ENCODE peak calls at places on chromosome 15, in nine cellular contexts. J is GM12878, S is substantia nigra, L is colonic mucosa, W is breast epithelium, Y is sigmoid colon, C is uterus, K is RWPE2, Q is lower lobe of right lung. G is an unnamed sample.

GRCh38 chr15:68556139-68556990 is 22.4 kb upstream of the CORO2B start:
- DNase-seq in J (no peak), S (no peak), L (no peak), W (peak), Y (no peak), C (no peak), K (peak), Q (no peak), G (no peak)

GRCh38 chr15:56877591-56877990 is 40.9 kb upstream of the TCF12 start:
- DNase-seq in J (no peak), S (no peak), L (no peak), W (no peak), Y (no peak), C (no peak), K (no peak), Q (no peak), G (no peak)

GRCh38 chr15:90818251-90819210 is 49.9 kb upstream of the FURIN start:
- DNase-seq in J (no peak), S (no peak), L (peak), W (no peak), Y (peak), C (no peak), K (peak), Q (peak), G (no peak)

GRCh38 chr15:73074241-73074640 is 22.0 kb downstream of the NEO1 start:
- DNase-seq in J (no peak), S (no peak), L (no peak), W (no peak), Y (no peak), C (no peak), K (no peak), Q (no peak), G (no peak)

GRCh38 chr15:22979069-22979698 is 984 bp downstream of the CYFIP1 start:
- DNase-seq in J (no peak), S (no peak), L (peak), W (peak), Y (peak), C (no peak), K (peak), Q (peak), G (peak)

GRCh38 chr15:65460948-65461347 is 38.2 kb upstream of the IGDCC4 start:
- DNase-seq in J (no peak), S (no peak), L (no peak), W (no peak), Y (no peak), C (no peak), K (no peak), Q (no peak), G (no peak)

GRCh38 chr15:63156708-63157065 is 590 bp downstream of the RPS27L start:
- DNase-seq in J (no peak), S (peak), L (peak), W (no peak), Y (peak), C (peak), K (no peak), Q (no peak), G (no peak)

GRCh38 chr15:100002787-100003536 is 269.7 kb upstream of the LYSMD4 start:
- DNase-seq in J (no peak), S (no peak), L (no peak), W (no peak), Y (no peak), C (no peak), K (peak), Q (no peak), G (no peak)

GRCh38 chr15:34708422-34708821 is 46.4 kb downstream of the GJD2 start:
- DNase-seq in J (no peak), S (peak), L (no peak), W (no peak), Y (no peak), C (no peak), K (no peak), Q (no peak), G (no peak)

GRCh38 chr15:28960979-28961378 is 75.2 kb downstream of the APBA2 start:
- DNase-seq in J (no peak), S (no peak), L (no peak), W (no peak), Y (no peak), C (no peak), K (peak), Q (no peak), G (no peak)

GRCh38 chr15:69164807-69165636 is 4.6 kb downstream of the GLCE start:
- DNase-seq in J (no peak), S (no peak), L (no peak), W (no peak), Y (no peak), C (no peak), K (no peak), Q (no peak), G (no peak)

GRCh38 chr15:92612891-92613290 is 42.7 kb downstream of the FAM174B start:
- DNase-seq in J (no peak), S (no peak), L (no peak), W (no peak), Y (peak), C (no peak), K (peak), Q (no peak), G (no peak)

GRCh38 chr15:90266485-90266884 is 1.0 kb downstream of the NGRN start:
- DNase-seq in J (no peak), S (no peak), L (peak), W (no peak), Y (no peak), C (no peak), K (no peak), Q (no peak), G (peak)

GRCh38 chr15:91032919-91033803 is 10.8 kb upstream of the VPS33B start:
- DNase-seq in J (no peak), S (peak), L (peak), W (peak), Y (no peak), C (no peak), K (no peak), Q (peak), G (peak)

GRCh38 chr15:63977102-63977501 is 69.2 kb downstream of the DAPK2 start:
- DNase-seq in J (no peak), S (no peak), L (peak), W (no peak), Y (no peak), C (no peak), K (no peak), Q (no peak), G (no peak)

GRCh38 chr15:49468440-49468839 is 45.4 kb downstream of the FGF7 start:
- DNase-seq in J (no peak), S (no peak), L (no peak), W (no peak), Y (no peak), C (peak), K (no peak), Q (no peak), G (no peak)

GRCh38 chr15:99097441-99098410 is 7.2 kb upstream of the SYNM start:
- DNase-seq in J (no peak), S (no peak), L (no peak), W (no peak), Y (no peak), C (peak), K (no peak), Q (no peak), G (no peak)

GRCh38 chr15:86829251-86829650 is 749.6 kb downstream of the AGBL1 start:
- DNase-seq in J (no peak), S (no peak), L (no peak), W (no peak), Y (no peak), C (no peak), K (no peak), Q (no peak), G (no peak)

GRCh38 chr15:34342737-34343575 is at the start of the genes NOP10 and NUTM1:
- DNase-seq in J (peak), S (peak), L (peak), W (peak), Y (peak), C (peak), K (peak), Q (peak), G (peak)

GRCh38 chr15:73628976-73629854 is 4.0 kb downstream of the NPTN start:
- DNase-seq in J (no peak), S (no peak), L (no peak), W (no peak), Y (no peak), C (no peak), K (no peak), Q (no peak), G (no peak)

GRCh38 chr15:74795961-74796625 is 14.2 kb downstream of the CSK start:
- DNase-seq in J (no peak), S (no peak), L (no peak), W (no peak), Y (no peak), C (no peak), K (no peak), Q (no peak), G (no peak)

GRCh38 chr15:24856397-24857093 is 98.2 kb upstream of the SNRPN start:
- DNase-seq in J (no peak), S (peak), L (no peak), W (no peak), Y (no peak), C (no peak), K (no peak), Q (no peak), G (no peak)

GRCh38 chr15:64288577-64288976 is 67.4 kb downstream of the CSNK1G1 start:
- DNase-seq in J (no peak), S (no peak), L (no peak), W (no peak), Y (no peak), C (no peak), K (no peak), Q (no peak), G (no peak)

GRCh38 chr15:73936181-73936580 is 9.9 kb downstream of the LOXL1 start:
- DNase-seq in J (no peak), S (no peak), L (no peak), W (no peak), Y (no peak), C (no peak), K (no peak), Q (peak), G (no peak)

GRCh38 chr15:31476411-31476810 is 149.8 kb downstream of the KLF13 start:
- DNase-seq in J (no peak), S (no peak), L (no peak), W (no peak), Y (peak), C (peak), K (peak), Q (no peak), G (no peak)

GRCh38 chr15:90946941-90947576 is 7.6 kb upstream of the RCCD1 start:
- DNase-seq in J (no peak), S (no peak), L (no peak), W (no peak), Y (no peak), C (no peak), K (no peak), Q (no peak), G (no peak)

GRCh38 chr15:57606816-57607215 is 15.1 kb downstream of the MYZAP start:
- DNase-seq in J (no peak), S (no peak), L (no peak), W (no peak), Y (no peak), C (no peak), K (no peak), Q (no peak), G (no peak)

GRCh38 chr15:64112904-64113303 is 17.1 kb downstream of the SNX1 start:
- DNase-seq in J (no peak), S (no peak), L (no peak), W (no peak), Y (no peak), C (no peak), K (no peak), Q (no peak), G (no peak)

GRCh38 chr15:51970132-51970817 is 1.3 kb downstream of the LEO1 start:
- DNase-seq in J (no peak), S (no peak), L (no peak), W (no peak), Y (no peak), C (no peak), K (no peak), Q (no peak), G (no peak)

DNA sequence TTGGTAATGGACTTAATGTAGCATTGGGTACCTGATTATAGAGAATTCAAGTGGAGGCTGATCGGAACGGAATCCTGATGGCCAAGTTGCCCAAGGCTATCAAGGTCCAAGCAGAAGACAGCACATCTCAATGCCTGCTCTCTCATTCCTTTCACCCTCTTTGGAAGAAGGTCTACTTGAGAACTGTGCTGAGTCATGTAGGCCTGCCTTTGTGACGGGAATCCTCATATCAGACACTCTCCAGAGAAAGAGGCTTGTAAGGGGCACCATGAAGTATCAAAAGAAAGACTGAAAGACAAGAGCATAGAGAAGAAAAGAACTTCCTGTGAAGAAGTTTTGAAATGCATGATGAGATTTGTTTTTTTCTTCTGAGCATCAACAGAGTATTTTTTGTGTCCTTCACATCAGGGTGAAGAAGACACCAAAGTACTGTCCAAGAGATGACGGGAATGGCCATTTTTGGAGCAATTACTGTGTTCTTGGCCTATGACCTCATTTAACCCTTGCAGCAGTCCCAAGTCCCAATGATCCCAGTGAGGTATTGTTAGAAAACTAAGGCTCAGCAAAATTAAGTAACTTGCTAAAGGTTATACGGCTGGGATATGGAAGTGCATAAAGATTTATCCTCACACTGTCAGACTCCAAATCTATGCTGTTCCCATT is 13.2 kb upstream of the LARP6 start:
- DNase-seq in J (no peak), S (no peak), L (no peak), W (no peak), Y (no peak), C (no peak), K (no peak), Q (no peak), G (no peak)
- H3K27ac ChIP-seq in J (no peak), S (peak), L (no peak), W (no peak), Y (peak), C (peak), K (no peak), Q (no peak), G (no peak)

GRCh38 chr15:78928616-78929093 is 16.2 kb downstream of the CTSH start:
- DNase-seq in J (no peak), S (no peak), L (no peak), W (no peak), Y (no peak), C (no peak), K (no peak), Q (no peak), G (no peak)

GRCh38 chr15:78925076-78925624 is 19.7 kb downstream of the CTSH start:
- DNase-seq in J (no peak), S (no peak), L (no peak), W (no peak), Y (no peak), C (no peak), K (no peak), Q (no peak), G (no peak)

GRCh38 chr15:78929536-78930264 is 15.1 kb downstream of the CTSH start:
- DNase-seq in J (no peak), S (no peak), L (no peak), W (peak), Y (no peak), C (no peak), K (no peak), Q (no peak), G (peak)

GRCh38 chr15:78925956-78926743 is 18.7 kb downstream of the CTSH start:
- DNase-seq in J (no peak), S (no peak), L (no peak), W (no peak), Y (no peak), C (no peak), K (no peak), Q (no peak), G (no peak)

GRCh38 chr15:78927077-78927790 is 17.6 kb downstream of the CTSH start:
- DNase-seq in J (no peak), S (no peak), L (no peak), W (no peak), Y (no peak), C (no peak), K (no peak), Q (no peak), G (no peak)
- H3K27ac ChIP-seq in J (no peak), S (no peak), L (no peak), W (no peak), Y (no peak), C (no peak), K (no peak), Q (no peak), G (peak)

GRCh38 chr15:53589526-53590057 is 169.9 kb downstream of the WDR72 start:
- DNase-seq in J (no peak), S (no peak), L (no peak), W (no peak), Y (no peak), C (no peak), K (no peak), Q (no peak), G (no peak)
- H3K27ac ChIP-seq in J (no peak), S (no peak), L (no peak), W (no peak), Y (no peak), C (no peak), K (no peak), Q (no peak), G (no peak)

GRCh38 chr15:33126559-33127290 is 67.8 kb downstream of the FMN1 start:
- DNase-seq in J (no peak), S (peak), L (peak), W (no peak), Y (peak), C (peak), K (peak), Q (peak), G (peak)
- H3K27ac ChIP-seq in J (no peak), S (no peak), L (peak), W (no peak), Y (no peak), C (no peak), K (peak), Q (no peak), G (no peak)

GRCh38 chr15:45648521-45649200 is 13.8 kb downstream of the SQOR start:
- DNase-seq in J (no peak), S (no peak), L (no peak), W (no peak), Y (no peak), C (no peak), K (peak), Q (no peak), G (peak)
- H3K27ac ChIP-seq in J (no peak), S (no peak), L (peak), W (peak), Y (peak), C (no peak), K (peak), Q (peak), G (peak)

DNA sequence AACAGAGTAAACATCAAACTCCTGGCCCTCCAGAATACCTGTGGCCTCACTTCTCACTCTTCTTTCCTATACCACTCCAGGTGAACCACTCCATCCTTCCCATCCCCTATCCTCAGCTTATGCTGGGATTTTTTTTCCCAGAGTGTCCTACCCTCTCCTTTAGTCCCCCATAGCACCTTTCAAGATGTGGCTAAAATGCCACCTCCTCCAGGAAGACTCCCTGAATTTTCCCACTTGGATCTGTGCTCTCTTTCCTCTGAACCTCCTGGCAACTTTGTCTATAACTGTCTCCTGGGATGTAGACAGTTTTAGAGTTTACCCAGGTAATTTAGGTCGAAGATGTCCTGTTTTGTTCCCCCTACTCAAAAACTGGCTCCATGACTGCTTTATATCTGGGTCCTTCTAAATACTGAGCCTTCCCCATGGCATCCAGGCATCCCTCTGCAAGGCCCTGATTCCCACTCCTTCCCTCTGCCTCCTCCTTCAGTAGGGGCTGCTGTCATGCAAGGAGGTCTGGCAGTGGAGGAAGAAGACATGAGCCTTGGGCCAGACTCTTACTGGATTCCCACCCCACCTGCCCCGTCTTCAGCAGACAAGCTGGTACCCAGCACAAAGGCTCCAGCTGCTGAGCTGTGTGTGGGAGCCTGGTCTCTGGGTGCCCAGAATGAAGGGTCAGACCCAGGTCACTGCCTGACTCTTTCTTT is 161.5 kb downstream of the SMAD6 start:
- DNase-seq in J (no peak), S (no peak), L (peak), W (peak), Y (peak), C (no peak), K (peak), Q (no peak), G (peak)
- H3K27ac ChIP-seq in J (no peak), S (no peak), L (no peak), W (no peak), Y (no peak), C (no peak), K (no peak), Q (no peak), G (no peak)

GRCh38 chr15:60370105-60370803 is 27.5 kb downstream of the ANXA2 start:
- DNase-seq in J (no peak), S (no peak), L (no peak), W (no peak), Y (no peak), C (peak), K (no peak), Q (no peak), G (no peak)
- H3K27ac ChIP-seq in J (no peak), S (no peak), L (peak), W (peak), Y (peak), C (peak), K (peak), Q (peak), G (peak)

GRCh38 chr15:101068961-101069734 is 150.0 kb downstream of the LRRK1 start:
- DNase-seq in J (no peak), S (no peak), L (no peak), W (no peak), Y (no peak), C (peak), K (peak), Q (peak), G (no peak)

GRCh38 chr15:101066501-101067408 is 147.6 kb downstream of the LRRK1 start:
- DNase-seq in J (no peak), S (no peak), L (no peak), W (no peak), Y (no peak), C (no peak), K (peak), Q (peak), G (no peak)

GRCh38 chr15:101067660-101068522 is 148.7 kb downstream of the LRRK1 start:
- DNase-seq in J (no peak), S (no peak), L (no peak), W (no peak), Y (no peak), C (no peak), K (peak), Q (peak), G (no peak)

GRCh38 chr15:101070024-101070423 is 150.9 kb downstream of the LRRK1 start:
- DNase-seq in J (no peak), S (no peak), L (no peak), W (no peak), Y (no peak), C (peak), K (peak), Q (peak), G (no peak)

DNA sequence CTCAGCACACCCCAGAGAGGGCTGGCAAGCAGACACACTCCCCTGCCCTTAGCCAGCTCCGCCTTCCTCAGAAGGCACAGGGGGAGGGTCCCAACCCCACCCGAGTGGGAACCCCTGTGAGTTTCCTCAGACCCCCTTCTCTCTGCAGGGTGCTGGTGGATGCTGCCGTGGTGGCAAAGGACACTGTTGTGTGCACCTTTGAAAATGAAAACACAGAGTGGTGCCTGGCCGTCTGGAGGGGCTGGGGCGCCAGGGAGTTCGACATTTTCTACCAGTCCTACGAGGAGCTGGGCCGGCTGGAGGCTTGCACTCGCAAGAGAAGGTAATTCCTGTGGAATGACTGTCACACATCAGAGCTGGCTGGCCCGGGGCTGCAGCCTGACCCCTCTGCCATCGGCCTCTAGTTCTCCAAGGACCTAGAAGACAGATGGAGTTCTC is 149.4 kb downstream of the LRRK1 start:
- DNase-seq in J (no peak), S (no peak), L (no peak), W (no peak), Y (no peak), C (no peak), K (peak), Q (peak), G (no peak)
- H3K27ac ChIP-seq in J (no peak), S (no peak), L (peak), W (peak), Y (no peak), C (peak), K (peak), Q (peak), G (peak)

G was measured in upper lobe of left lung.